ENCODE peak calls at places on chromosomes 6 and 20, in ten cellular contexts. N is substantia nigra; W is CD8-positive, alpha-beta memory T cell; U is activated CD4-positive, alpha-beta T cell treated with anti-CD3 and anti-CD28 coated beads, Interleukin-2, amount 50 U/mL, for 1 hour; Y is GM04504; O is NCI-H1930; K is uterus; J is stimulated activated CD4-positive, alpha-beta T cell treated with anti-CD3 and anti-CD28 coated beads, Interleukin-1b, Interleukin-23, amount 100 ng/mL, for 24 hours; B is thoracic aorta; H is SK-N-SH. F is an unnamed sample.
A peak's percentile ranks its signal among the peaks of the same experiment; 100 is the strongest.

GRCh38 chr6:32070814-32071466 is 32.7 kb downstream of the CYP21A2 start:
- DNase-seq in U (no peak), O (no peak), K (peak; percentile 73), H (no peak), W (no peak), J (no peak), Y (no peak), B (no peak), N (no peak), F (no peak)

GRCh38 chr6:147207851-147208754 is 3.9 kb downstream of the STXBP5 start:
- DNase-seq in W (no peak), O (no peak), J (no peak), H (no peak), Y (no peak), N (no peak), U (no peak), B (no peak), K (no peak), F (no peak)

GRCh38 chr6:75250552-75250951 is 7.0 kb upstream of the COX7A2 start:
- DNase-seq in U (no peak), O (no peak), J (no peak), K (no peak), N (no peak), W (no peak), B (no peak), Y (no peak), H (no peak), F (no peak)

GRCh38 chr6:109239918-109240321 is 142.3 kb downstream of the CD164 start:
- DNase-seq in J (no peak), K (no peak), H (no peak), N (no peak), Y (no peak), U (no peak), B (no peak), W (no peak), O (no peak), F (no peak)

GRCh38 chr20:13274311-13274965 is 53.4 kb downstream of the ISM1 start:
- DNase-seq in Y (no peak), W (no peak), O (no peak), N (no peak), J (no peak), H (no peak), U (no peak), K (no peak), B (no peak), F (peak; percentile 41)

GRCh38 chr6:157867155-157867559 is 44.1 kb downstream of the SNX9 start:
- DNase-seq in B (no peak), Y (no peak), H (no peak), N (no peak), K (no peak), J (no peak), U (no peak), O (no peak), W (no peak), F (no peak)

GRCh38 chr6:166678426-166678825 is 51.4 kb upstream of the RPS6KA2 start:
- DNase-seq in B (no peak), W (no peak), J (no peak), Y (no peak), K (no peak), U (no peak), O (no peak), N (no peak), H (no peak), F (no peak)

GRCh38 chr20:11891081-11891826 is 26.4 kb upstream of the BTBD3 start:
- DNase-seq in N (peak; percentile 52), B (peak; percentile 5), J (peak; percentile 2), Y (no peak), K (peak; percentile 59), W (no peak), U (no peak), O (peak; percentile 62), H (peak; percentile 78), F (peak; percentile 61)

GRCh38 chr6:105896052-105896820 is 189.9 kb upstream of the PRDM1 start:
- DNase-seq in J (no peak), H (no peak), N (no peak), U (no peak), Y (no peak), K (no peak), W (no peak), O (no peak), B (no peak), F (no peak)

GRCh38 chr6:129022011-129022553 is 139.1 kb downstream of the LAMA2 start:
- DNase-seq in O (no peak), N (no peak), J (no peak), K (no peak), U (no peak), H (no peak), B (no peak), W (no peak), Y (no peak), F (no peak)

GRCh38 chr6:127216821-127217789 is 49.6 kb upstream of the RNF146 start:
- DNase-seq in H (no peak), O (no peak), J (no peak), N (no peak), K (no peak), U (no peak), B (no peak), Y (no peak), W (no peak), F (no peak)

GRCh38 chr6:148760568-148761531 is 14.0 kb downstream of the UST start:
- DNase-seq in O (no peak), J (no peak), K (peak; percentile 80), U (peak; percentile 18), H (no peak), N (peak; percentile 29), Y (peak; percentile 86), B (no peak), W (peak; percentile 35), F (no peak)

GRCh38 chr20:8301655-8302054 is 169.6 kb downstream of the PLCB1 start:
- DNase-seq in B (no peak), H (no peak), Y (no peak), J (no peak), W (no peak), K (peak; percentile 23), U (no peak), O (no peak), N (no peak), F (no peak)

GRCh38 chr20:61803903-61804804 is 261.5 kb downstream of the TAF4 start:
- DNase-seq in B (no peak), O (no peak), Y (peak; percentile 8), W (no peak), N (no peak), H (no peak), J (no peak), K (no peak), U (no peak), F (no peak)

GRCh38 chr6:115643762-115644161 is 416.9 kb downstream of the FRK start:
- DNase-seq in B (no peak), K (no peak), J (no peak), W (no peak), H (no peak), O (no peak), N (no peak), U (no peak), Y (peak; percentile 13), F (no peak)

GRCh38 chr20:17759449-17759848 is 59.7 kb downstream of the BANF2 start:
- DNase-seq in B (no peak), O (peak; percentile 39), H (no peak), W (no peak), J (no peak), Y (no peak), K (no peak), N (no peak), U (no peak), F (no peak)

GRCh38 chr6:6752129-6752528 is 163.6 kb downstream of the LY86 start:
- DNase-seq in Y (no peak), W (no peak), H (no peak), O (no peak), K (no peak), J (no peak), U (no peak), N (no peak), B (no peak), F (no peak)

GRCh38 chr20:62769346-62770071 is 26.8 kb upstream of the MRGBP start:
- DNase-seq in B (no peak), Y (no peak), O (no peak), H (no peak), K (no peak), J (no peak), N (no peak), W (no peak), U (no peak), F (no peak)

GRCh38 chr6:33966536-33966935 is 162.7 kb upstream of the MLN start:
- DNase-seq in O (no peak), H (no peak), N (no peak), K (peak; percentile 3), Y (no peak), B (no peak), W (no peak), J (no peak), U (no peak), F (no peak)